ENCODE peak calls at places on chromosomes 6 and 20, in five cellular contexts. One of them, this sample, is unnamed.

GRCh38 chr20:20666359-20666758 is 46.1 kb downstream of the RALGAPA2 start:
- DNase-seq in heart left ventricle: no peak
- DNase-seq in uterus: no peak
- DNase-seq in sigmoid colon: no peak
- DNase-seq in stomach: no peak
- DNase-seq in this sample: no peak

GRCh38 chr20:10061641-10062040 is 26.9 kb downstream of the ANKEF1 start:
- DNase-seq in heart left ventricle: no peak
- DNase-seq in uterus: no peak
- DNase-seq in sigmoid colon: no peak
- DNase-seq in stomach: no peak
- DNase-seq in this sample: no peak

GRCh38 chr6:157223021-157223430 is 100.3 kb downstream of the TMEM242 start:
- DNase-seq in heart left ventricle: peak; percentile 26
- DNase-seq in uterus: peak; percentile 12
- DNase-seq in sigmoid colon: no peak
- DNase-seq in stomach: no peak
- DNase-seq in this sample: no peak

GRCh38 chr20:60695223-60695622 is 556.8 kb upstream of the CDH4 start:
- DNase-seq in heart left ventricle: no peak
- DNase-seq in uterus: no peak
- DNase-seq in sigmoid colon: no peak
- DNase-seq in stomach: no peak
- DNase-seq in this sample: peak; percentile 5

GRCh38 chr6:99590728-99591672 is 15.6 kb upstream of the PRDM13 start:
- DNase-seq in heart left ventricle: no peak
- DNase-seq in uterus: no peak
- DNase-seq in sigmoid colon: peak; percentile 64
- DNase-seq in stomach: no peak
- DNase-seq in this sample: no peak

GRCh38 chr6:108559884-108560462 is 744 bp upstream of the FOXO3 start:
- DNase-seq in heart left ventricle: peak; percentile 76
- DNase-seq in uterus: peak; percentile 89
- DNase-seq in sigmoid colon: peak; percentile 93
- DNase-seq in stomach: peak; percentile 49
- DNase-seq in this sample: peak; percentile 79

GRCh38 chr6:147950623-147950987 is 392.0 kb upstream of the SASH1 start:
- DNase-seq in heart left ventricle: no peak
- DNase-seq in uterus: peak; percentile 15
- DNase-seq in sigmoid colon: no peak
- DNase-seq in stomach: no peak
- DNase-seq in this sample: no peak

GRCh38 chr6:28615955-28616747 is 90.5 kb downstream of the GPX5 start:
- DNase-seq in heart left ventricle: no peak
- DNase-seq in uterus: no peak
- DNase-seq in sigmoid colon: no peak
- DNase-seq in stomach: no peak
- DNase-seq in this sample: no peak

GRCh38 chr6:52647199-52647598 is 23.7 kb upstream of the TMEM14A start:
- DNase-seq in heart left ventricle: no peak
- DNase-seq in uterus: no peak
- DNase-seq in sigmoid colon: no peak
- DNase-seq in stomach: no peak
- DNase-seq in this sample: no peak

GRCh38 chr20:13105864-13106457 is 97.2 kb downstream of the SPTLC3 start:
- DNase-seq in heart left ventricle: no peak
- DNase-seq in uterus: no peak
- DNase-seq in sigmoid colon: no peak
- DNase-seq in stomach: no peak
- DNase-seq in this sample: no peak

GRCh38 chr6:43926644-43927524 is 156.9 kb downstream of the VEGFA start:
- DNase-seq in heart left ventricle: no peak
- DNase-seq in uterus: peak; percentile 93
- DNase-seq in sigmoid colon: peak; percentile 58
- DNase-seq in stomach: peak; percentile 72
- DNase-seq in this sample: peak; percentile 73

GRCh38 chr6:111758608-111759293 is 114.5 kb downstream of the FYN start:
- DNase-seq in heart left ventricle: no peak
- DNase-seq in uterus: no peak
- DNase-seq in sigmoid colon: no peak
- DNase-seq in stomach: no peak
- DNase-seq in this sample: no peak

GRCh38 chr6:44428682-44429081 is 41.2 kb downstream of the CDC5L start:
- DNase-seq in heart left ventricle: no peak
- DNase-seq in uterus: no peak
- DNase-seq in sigmoid colon: no peak
- DNase-seq in stomach: no peak
- DNase-seq in this sample: no peak

GRCh38 chr20:21103582-21104465 is 2.3 kb downstream of the LINC00237 start:
- DNase-seq in heart left ventricle: no peak
- DNase-seq in uterus: no peak
- DNase-seq in sigmoid colon: no peak
- DNase-seq in stomach: no peak
- DNase-seq in this sample: no peak

GRCh38 chr6:150230877-150231428 is 88.1 kb downstream of the PPP1R14C start:
- DNase-seq in heart left ventricle: no peak
- DNase-seq in uterus: no peak
- DNase-seq in sigmoid colon: no peak
- DNase-seq in stomach: no peak
- DNase-seq in this sample: no peak

GRCh38 chr6:159012201-159012600 is 12.2 kb upstream of the RSPH3 start:
- DNase-seq in heart left ventricle: no peak
- DNase-seq in uterus: no peak
- DNase-seq in sigmoid colon: no peak
- DNase-seq in stomach: no peak
- DNase-seq in this sample: no peak

GRCh38 chr6:8481727-8482126 is 46.4 kb upstream of the SLC35B3 start:
- DNase-seq in heart left ventricle: no peak
- DNase-seq in uterus: no peak
- DNase-seq in sigmoid colon: no peak
- DNase-seq in stomach: no peak
- DNase-seq in this sample: no peak

GRCh38 chr20:1860446-1860845 is 34.8 kb upstream of the SIRPA start:
- DNase-seq in heart left ventricle: no peak
- DNase-seq in uterus: no peak
- DNase-seq in sigmoid colon: no peak
- DNase-seq in stomach: no peak
- DNase-seq in this sample: no peak

GRCh38 chr6:34115396-34116314 is 30.2 kb downstream of the GRM4 start:
- DNase-seq in heart left ventricle: no peak
- DNase-seq in uterus: no peak
- DNase-seq in sigmoid colon: no peak
- DNase-seq in stomach: no peak
- DNase-seq in this sample: peak; percentile 17

GRCh38 chr6:149231786-149232185 is 85.7 kb upstream of the TAB2 start:
- DNase-seq in heart left ventricle: no peak
- DNase-seq in uterus: no peak
- DNase-seq in sigmoid colon: no peak
- DNase-seq in stomach: no peak
- DNase-seq in this sample: no peak

GRCh38 chr6:20866940-20867630 is 332.8 kb downstream of the CDKAL1 start:
- DNase-seq in heart left ventricle: no peak
- DNase-seq in uterus: no peak
- DNase-seq in sigmoid colon: no peak
- DNase-seq in stomach: no peak
- DNase-seq in this sample: no peak

GRCh38 chr6:140956567-140957306 is 1176.0 kb upstream of the GJE1 start:
- DNase-seq in heart left ventricle: no peak
- DNase-seq in uterus: no peak
- DNase-seq in sigmoid colon: no peak
- DNase-seq in stomach: no peak
- DNase-seq in this sample: no peak

GRCh38 chr20:47921306-47922279 is 136.3 kb upstream of the SULF2 start:
- DNase-seq in heart left ventricle: no peak
- DNase-seq in uterus: no peak
- DNase-seq in sigmoid colon: no peak
- DNase-seq in stomach: no peak
- DNase-seq in this sample: no peak

GRCh38 chr6:163943647-163944395 is 529.3 kb downstream of the QKI start:
- DNase-seq in heart left ventricle: peak; percentile 72
- DNase-seq in uterus: no peak
- DNase-seq in sigmoid colon: no peak
- DNase-seq in stomach: no peak
- DNase-seq in this sample: no peak

GRCh38 chr6:30541515-30542403 is 14.5 kb downstream of the GNL1 start:
- DNase-seq in heart left ventricle: peak; percentile 75
- DNase-seq in uterus: peak; percentile 77
- DNase-seq in sigmoid colon: peak; percentile 86
- DNase-seq in stomach: peak; percentile 83
- DNase-seq in this sample: peak; percentile 78

GRCh38 chr6:20582586-20583446 is 48.6 kb downstream of the CDKAL1 start:
- DNase-seq in heart left ventricle: no peak
- DNase-seq in uterus: no peak
- DNase-seq in sigmoid colon: no peak
- DNase-seq in stomach: no peak
- DNase-seq in this sample: no peak

GRCh38 chr6:2818593-2818992 is 23.1 kb downstream of the SERPINB1 start:
- DNase-seq in heart left ventricle: no peak
- DNase-seq in uterus: no peak
- DNase-seq in sigmoid colon: no peak
- DNase-seq in stomach: no peak
- DNase-seq in this sample: peak; percentile 61

GRCh38 chr6:15823838-15824414 is 161.1 kb upstream of the DTNBP1 start:
- DNase-seq in heart left ventricle: no peak
- DNase-seq in uterus: no peak
- DNase-seq in sigmoid colon: no peak
- DNase-seq in stomach: no peak
- DNase-seq in this sample: no peak

GRCh38 chr6:127118505-127119360 is at the start of gene RSPO3:
- DNase-seq in heart left ventricle: no peak
- DNase-seq in uterus: peak; percentile 69
- DNase-seq in sigmoid colon: peak; percentile 73
- DNase-seq in stomach: peak; percentile 25
- DNase-seq in this sample: peak; percentile 10

GRCh38 chr20:13302647-13303425 is 81.8 kb downstream of the ISM1 start:
- DNase-seq in heart left ventricle: no peak
- DNase-seq in uterus: no peak
- DNase-seq in sigmoid colon: no peak
- DNase-seq in stomach: no peak
- DNase-seq in this sample: peak; percentile 51

GRCh38 chr20:57835053-57835452 is 125.2 kb upstream of the PMEPA1 start:
- DNase-seq in heart left ventricle: no peak
- DNase-seq in uterus: no peak
- DNase-seq in sigmoid colon: no peak
- DNase-seq in stomach: no peak
- DNase-seq in this sample: no peak

GRCh38 chr6:39452746-39453145 is 130.2 kb upstream of the KCNK16 start:
- DNase-seq in heart left ventricle: no peak
- DNase-seq in uterus: no peak
- DNase-seq in sigmoid colon: no peak
- DNase-seq in stomach: no peak
- DNase-seq in this sample: no peak

DNA sequence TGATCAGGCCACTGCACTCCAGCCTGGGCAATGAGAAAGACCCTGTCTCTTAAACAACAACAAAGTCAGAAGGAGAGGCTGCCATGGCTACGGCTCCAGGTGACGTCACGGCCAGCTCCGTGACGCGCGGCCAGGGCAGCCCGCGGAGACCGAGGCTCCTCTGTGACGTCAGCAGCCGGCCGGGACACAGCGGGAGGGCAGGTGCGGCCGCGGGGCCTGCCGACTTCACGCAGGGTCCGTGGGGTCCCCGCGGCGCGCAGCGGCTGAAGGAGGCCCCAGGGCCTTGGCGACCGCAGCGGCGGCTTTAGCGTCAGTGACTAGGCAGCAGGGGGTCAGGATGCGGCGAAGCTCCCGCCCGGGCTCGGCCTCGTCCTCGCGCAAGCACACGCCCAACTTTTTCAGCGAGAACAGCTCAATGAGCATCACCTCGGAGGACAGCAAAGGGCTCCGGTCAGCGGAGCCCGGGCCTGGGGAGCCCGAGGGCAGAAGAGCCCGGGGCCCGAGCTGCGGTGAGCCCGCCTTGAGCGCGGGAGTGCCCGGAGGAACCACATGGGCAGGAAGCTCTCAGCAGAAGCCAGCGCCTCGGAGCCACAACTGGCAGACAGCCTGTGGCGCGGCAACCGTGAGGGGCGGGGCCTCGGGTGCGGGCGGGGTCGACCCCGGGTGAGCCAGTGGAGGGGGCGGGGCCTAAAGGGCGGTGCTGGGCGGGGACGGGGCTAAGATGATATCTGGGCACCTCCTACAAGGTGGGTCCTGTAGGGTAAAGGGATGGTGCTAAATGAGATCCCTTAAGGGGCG is at the start of gene SPAG4:
- DNase-seq in heart left ventricle: peak; percentile 72
- DNase-seq in uterus: peak; percentile 99
- DNase-seq in sigmoid colon: peak; percentile 99
- DNase-seq in stomach: peak; percentile 100
- DNase-seq in this sample: peak; percentile 100
- TF ChIP-seq POLR2A in heart left ventricle: peak; percentile 64
- TF ChIP-seq POLR2A in uterus: peak; percentile 57
- TF ChIP-seq POLR2A in sigmoid colon: peak; percentile 72
- TF ChIP-seq POLR2A in stomach: no peak
- TF ChIP-seq POLR2A in this sample: peak; percentile 83

GRCh38 chr20:34559311-34560140 is 1.0 kb downstream of the MAP1LC3A start:
- DNase-seq in heart left ventricle: no peak
- DNase-seq in uterus: peak; percentile 45
- DNase-seq in sigmoid colon: peak; percentile 77
- DNase-seq in stomach: no peak
- DNase-seq in this sample: peak; percentile 32
- H3K27ac ChIP-seq in heart left ventricle: peak overlapping the region; percentile 83
- H3K27ac ChIP-seq in uterus: peak overlapping the region; percentile 92
- H3K27ac ChIP-seq in sigmoid colon: peak overlapping the region; percentile 98
- H3K27ac ChIP-seq in stomach: peak overlapping the region; percentile 95
- H3K27ac ChIP-seq in this sample: peak overlapping the region; percentile 84

GRCh38 chr20:33071198-33071597 is 8.2 kb upstream of the BPIFB4 start:
- DNase-seq in heart left ventricle: no peak
- DNase-seq in uterus: no peak
- DNase-seq in sigmoid colon: no peak
- DNase-seq in stomach: no peak
- DNase-seq in this sample: no peak
- H3K4me3 ChIP-seq in heart left ventricle: no peak overlapping the region
- H3K4me3 ChIP-seq in uterus: no peak overlapping the region
- H3K4me3 ChIP-seq in sigmoid colon: no peak overlapping the region
- H3K4me3 ChIP-seq in stomach: no peak overlapping the region
- H3K4me3 ChIP-seq in this sample: no peak overlapping the region

GRCh38 chr20:3045042-3045815 is 623 bp upstream of the MRPS26 start:
- DNase-seq in heart left ventricle: no peak
- DNase-seq in uterus: peak; percentile 74
- DNase-seq in sigmoid colon: peak; percentile 90
- DNase-seq in stomach: peak; percentile 77
- DNase-seq in this sample: peak; percentile 80
- TF ChIP-seq POLR2A in heart left ventricle: no peak
- TF ChIP-seq POLR2A in uterus: no peak
- TF ChIP-seq POLR2A in sigmoid colon: no peak
- TF ChIP-seq POLR2A in stomach: no peak
- TF ChIP-seq POLR2A in this sample: no peak

GRCh38 chr20:3173582-3174441 is 463 bp upstream of the LZTS3 start:
- DNase-seq in heart left ventricle: peak; percentile 94
- DNase-seq in uterus: peak; percentile 86
- DNase-seq in sigmoid colon: peak; percentile 94
- DNase-seq in stomach: peak; percentile 95
- DNase-seq in this sample: peak; percentile 93
- H3K27ac ChIP-seq in heart left ventricle: peak overlapping the region; percentile 77
- H3K27ac ChIP-seq in uterus: peak overlapping the region; percentile 58
- H3K27ac ChIP-seq in sigmoid colon: peak overlapping the region; percentile 81
- H3K27ac ChIP-seq in stomach: peak overlapping the region; percentile 90
- H3K27ac ChIP-seq in this sample: peak overlapping the region; percentile 88

GRCh38 chr6:41027799-41028617 is 11.0 kb downstream of the UNC5CL start:
- DNase-seq in heart left ventricle: peak; percentile 91
- DNase-seq in uterus: peak; percentile 70
- DNase-seq in sigmoid colon: peak; percentile 89
- DNase-seq in stomach: peak; percentile 92
- DNase-seq in this sample: peak; percentile 85
- H3K4me3 ChIP-seq in heart left ventricle: peak overlapping the region; percentile 24
- H3K4me3 ChIP-seq in uterus: peak overlapping the region; percentile 33
- H3K4me3 ChIP-seq in sigmoid colon: peak overlapping the region; percentile 54
- H3K4me3 ChIP-seq in stomach: peak overlapping the region; percentile 46
- H3K4me3 ChIP-seq in this sample: peak overlapping the region; percentile 15